ENCODE peak calls at places on chromosomes 3 and 15, in ten cellular contexts. P, A, X, I, N, Q, L, W, V and F are unnamed samples.

GRCh38 chr15:77550275-77551251 is 82.1 kb downstream of the LINGO1 start:
- DNase-seq in X (no peak), Q (peak; percentile 63), A (no peak), L (no peak), P (no peak), I (no peak), N (no peak), V (no peak), W (peak; percentile 29), F (no peak)

GRCh38 chr3:12478326-12478725 is 6.0 kb upstream of the TSEN2 start:
- DNase-seq in I (no peak), N (no peak), X (no peak), P (no peak), L (no peak), Q (no peak), V (no peak), A (no peak), W (no peak), F (no peak)

GRCh38 chr15:79989682-79990081 is 18.7 kb upstream of the BCL2A1 start:
- DNase-seq in A (no peak), N (no peak), V (peak; percentile 47), I (peak; percentile 71), L (no peak), Q (no peak), W (peak; percentile 51), P (peak; percentile 31), X (no peak), F (no peak)

GRCh38 chr3:46276497-46277099 is 34.3 kb downstream of the CCR3 start:
- DNase-seq in W (peak; percentile 24), L (no peak), N (peak; percentile 49), X (peak; percentile 18), A (no peak), V (peak; percentile 2), I (peak; percentile 82), P (peak; percentile 54), Q (peak; percentile 87), F (peak; percentile 65)

GRCh38 chr3:13451301-13451673 is 28.8 kb upstream of the HDAC11 start:
- DNase-seq in V (no peak), L (no peak), I (no peak), Q (no peak), N (no peak), X (peak; percentile 45), W (no peak), P (peak; percentile 68), A (no peak), F (peak; percentile 18)

GRCh38 chr15:31352911-31353811 is 26.5 kb downstream of the KLF13 start:
- DNase-seq in L (peak; percentile 82), A (no peak), X (no peak), V (peak; percentile 90), N (peak; percentile 91), W (peak; percentile 89), Q (no peak), I (peak; percentile 84), P (no peak), F (peak; percentile 92)

GRCh38 chr3:104805508-104805907 is 561.2 kb upstream of the ALCAM start:
- DNase-seq in N (no peak), W (no peak), L (no peak), I (no peak), Q (no peak), X (no peak), A (no peak), P (no peak), V (no peak), F (no peak)

GRCh38 chr15:33201376-33202189 is 7.1 kb upstream of the FMN1 start:
- DNase-seq in X (peak; percentile 91), Q (peak; percentile 72), W (peak; percentile 34), L (no peak), V (no peak), P (peak; percentile 91), A (peak; percentile 78), N (peak; percentile 7), I (peak; percentile 74), F (peak; percentile 16)

GRCh38 chr15:42063122-42063848 is 31.1 kb downstream of the PLA2G4D start:
- DNase-seq in L (no peak), N (no peak), P (peak; percentile 55), W (no peak), A (peak; percentile 15), V (no peak), X (no peak), I (no peak), Q (no peak), F (no peak)

GRCh38 chr3:129605593-129606521 is 619 bp downstream of the PLXND1 start:
- DNase-seq in I (peak; percentile 82), W (peak; percentile 64), A (no peak), V (peak; percentile 59), N (no peak), X (peak; percentile 61), Q (no peak), L (no peak), P (peak; percentile 25), F (peak; percentile 54)

GRCh38 chr3:62229908-62230307 is 143.4 kb downstream of the FEZF2 start:
- DNase-seq in I (no peak), P (peak; percentile 9), X (peak; percentile 10), Q (no peak), N (no peak), V (peak; percentile 22), W (peak; percentile 13), A (no peak), L (no peak), F (no peak)

GRCh38 chr3:113148307-113148703 is 63.1 kb upstream of the BOC start:
- DNase-seq in Q (peak; percentile 62), I (no peak), N (peak; percentile 27), A (peak; percentile 51), X (no peak), L (no peak), P (peak; percentile 46), V (no peak), W (no peak), F (peak; percentile 18)

GRCh38 chr3:11143476-11143875 is 10.8 kb upstream of the HRH1 start:
- DNase-seq in Q (no peak), W (no peak), P (no peak), X (no peak), A (no peak), N (no peak), I (no peak), L (no peak), V (peak; percentile 13), F (no peak)

GRCh38 chr15:73996267-73996666 is 1.8 kb downstream of the PML start:
- DNase-seq in W (no peak), L (no peak), I (no peak), P (no peak), X (no peak), N (no peak), V (no peak), A (no peak), Q (no peak), F (no peak)

GRCh38 chr3:53436828-53437227 is 57.6 kb upstream of the CACNA1D start:
- DNase-seq in A (no peak), L (no peak), Q (no peak), V (no peak), W (no peak), I (no peak), N (no peak), P (no peak), X (no peak), F (no peak)

GRCh38 chr3:189195302-189195701 is 23.5 kb downstream of the TPRG1 start:
- DNase-seq in N (no peak), I (peak; percentile 67), L (no peak), W (no peak), P (no peak), V (no peak), X (peak; percentile 14), A (no peak), Q (no peak), F (no peak)
- TF ChIP-seq CTCF in N (no peak), I (peak; percentile 27), L (peak; percentile 34), W (peak; percentile 39), P (peak; percentile 20), V (peak; percentile 17), X (no peak), A (no peak), Q (no peak), F (no peak)

GRCh38 chr3:151316267-151316991 is at the start of gene GPR87:
- DNase-seq in N (no peak), W (no peak), I (no peak), P (peak; percentile 95), A (no peak), V (no peak), Q (no peak), L (no peak), X (peak; percentile 39), F (no peak)

GRCh38 chr3:151320131-151320530 is 3.5 kb upstream of the GPR87 start:
- DNase-seq in P (no peak), W (no peak), X (no peak), V (no peak), I (no peak), N (no peak), L (no peak), A (no peak), Q (no peak), F (no peak)

GRCh38 chr3:151318313-151318712 is 1.7 kb upstream of the GPR87 start:
- DNase-seq in L (no peak), X (no peak), Q (no peak), V (peak; percentile 29), W (peak; percentile 70), A (no peak), N (no peak), I (no peak), P (no peak), F (no peak)

GRCh38 chr3:151319613-151320012 is 3.0 kb upstream of the GPR87 start:
- DNase-seq in X (no peak), P (no peak), A (no peak), V (peak; percentile 30), L (no peak), I (no peak), N (no peak), Q (no peak), W (no peak), F (no peak)

DNA sequence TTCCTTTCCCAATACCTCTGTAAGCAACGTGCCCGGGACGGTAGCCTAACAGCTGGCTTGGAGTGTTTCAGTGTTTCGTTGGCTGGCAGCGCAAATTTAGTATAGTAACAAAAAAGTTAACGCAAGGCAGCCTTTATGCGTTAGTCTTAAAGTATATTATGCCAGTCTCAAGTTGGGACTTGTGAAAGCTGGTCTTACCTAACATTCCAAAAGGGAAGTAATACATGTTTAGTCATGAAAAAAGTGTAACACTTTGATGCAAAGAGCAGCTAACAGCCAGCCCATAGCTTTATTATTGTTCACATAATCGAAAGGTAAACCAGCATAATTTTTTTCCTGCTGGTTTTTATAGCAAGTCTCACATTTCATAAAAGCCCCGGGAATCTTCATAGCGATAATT is 2.3 kb upstream of the GPR87 start:
- DNase-seq in I (no peak), L (no peak), W (no peak), Q (no peak), X (no peak), N (no peak), V (no peak), P (peak; percentile 90), A (no peak), F (no peak)
- H3K4me3 ChIP-seq in I (no peak overlapping the region), L (no peak overlapping the region), W (no peak overlapping the region), Q (no peak overlapping the region), X (no peak overlapping the region), N (no peak overlapping the region), V (no peak overlapping the region), P (peak overlapping the region; percentile 37), A (no peak overlapping the region), F (no peak overlapping the region)

GRCh38 chr3:196636369-196637349 is 2.8 kb upstream of the NRROS start:
- DNase-seq in A (no peak), N (no peak), V (no peak), P (no peak), W (no peak), Q (peak; percentile 36), I (no peak), X (no peak), L (no peak), F (no peak)
- TF ChIP-seq CTCF in A (no peak), N (no peak), V (no peak), P (no peak), W (no peak), Q (no peak), I (no peak), X (no peak), L (no peak), F (no peak)

GRCh38 chr3:127915115-127915936 is at the start of gene KBTBD12:
- DNase-seq in V (no peak), X (no peak), W (no peak), L (no peak), P (no peak), A (no peak), Q (peak; percentile 80), N (peak; percentile 66), I (peak; percentile 82), F (peak; percentile 20)
- H3K4me3 ChIP-seq in V (peak within 1 kb of the TSS; percentile 7), X (no peak within 1 kb of the TSS), W (peak within 1 kb of the TSS; percentile 43), L (peak within 1 kb of the TSS; percentile 39), P (no peak within 1 kb of the TSS), A (peak within 1 kb of the TSS; percentile 54), Q (peak within 1 kb of the TSS; percentile 59), N (peak within 1 kb of the TSS; percentile 55), I (peak within 1 kb of the TSS; percentile 57), F (peak within 1 kb of the TSS; percentile 32)